ENCODE peak calls at places on chromosomes 2 and 18, in ten cellular contexts. One of them, this sample, is unnamed.

GRCh38 chr2:207624170-207625013 is 802 bp downstream of the METTL21A start:
- DNase-seq in stimulated activated CD4-positive, alpha-beta T cell treated with anti-CD3 and anti-CD28 coated beads, Interleukin-15, amount 100 ng/mL, for 1 hour: peak
- DNase-seq in glutamatergic neuron: peak
- DNase-seq in cardiac muscle cell: peak
- DNase-seq in fibroblast of the conjunctiva: peak
- DNase-seq in H54: peak
- DNase-seq in tibial nerve: peak
- DNase-seq in activated naive CD8-positive, alpha-beta T cell treated with anti-CD3 and anti-CD28 coated beads, Interleukin-2, amount 50 U/mL, for 24 hours: peak
- DNase-seq in AG04450: no peak
- DNase-seq in activated gamma-delta T cell treated with anti-CD3 and anti-CD28 coated beads, Interleukin-2, amount 50 U/mL, for 16 hours: peak
- DNase-seq in this sample: no peak

GRCh38 chr2:37895135-37895534 is 30.0 kb upstream of the RMDN2 start:
- DNase-seq in stimulated activated CD4-positive, alpha-beta T cell treated with anti-CD3 and anti-CD28 coated beads, Interleukin-15, amount 100 ng/mL, for 1 hour: no peak
- DNase-seq in glutamatergic neuron: no peak
- DNase-seq in cardiac muscle cell: no peak
- DNase-seq in fibroblast of the conjunctiva: no peak
- DNase-seq in H54: no peak
- DNase-seq in tibial nerve: no peak
- DNase-seq in activated naive CD8-positive, alpha-beta T cell treated with anti-CD3 and anti-CD28 coated beads, Interleukin-2, amount 50 U/mL, for 24 hours: no peak
- DNase-seq in AG04450: no peak
- DNase-seq in activated gamma-delta T cell treated with anti-CD3 and anti-CD28 coated beads, Interleukin-2, amount 50 U/mL, for 16 hours: no peak
- DNase-seq in this sample: no peak

GRCh38 chr2:122831644-122832043 is 1076.2 kb downstream of the TSN start:
- DNase-seq in stimulated activated CD4-positive, alpha-beta T cell treated with anti-CD3 and anti-CD28 coated beads, Interleukin-15, amount 100 ng/mL, for 1 hour: no peak
- DNase-seq in glutamatergic neuron: no peak
- DNase-seq in cardiac muscle cell: no peak
- DNase-seq in fibroblast of the conjunctiva: no peak
- DNase-seq in H54: no peak
- DNase-seq in tibial nerve: no peak
- DNase-seq in activated naive CD8-positive, alpha-beta T cell treated with anti-CD3 and anti-CD28 coated beads, Interleukin-2, amount 50 U/mL, for 24 hours: no peak
- DNase-seq in AG04450: no peak
- DNase-seq in activated gamma-delta T cell treated with anti-CD3 and anti-CD28 coated beads, Interleukin-2, amount 50 U/mL, for 16 hours: no peak
- DNase-seq in this sample: no peak

GRCh38 chr18:68764016-68764415 is 33.9 kb upstream of the CCDC102B start:
- DNase-seq in stimulated activated CD4-positive, alpha-beta T cell treated with anti-CD3 and anti-CD28 coated beads, Interleukin-15, amount 100 ng/mL, for 1 hour: no peak
- DNase-seq in glutamatergic neuron: no peak
- DNase-seq in cardiac muscle cell: no peak
- DNase-seq in fibroblast of the conjunctiva: no peak
- DNase-seq in H54: no peak
- DNase-seq in tibial nerve: no peak
- DNase-seq in activated naive CD8-positive, alpha-beta T cell treated with anti-CD3 and anti-CD28 coated beads, Interleukin-2, amount 50 U/mL, for 24 hours: no peak
- DNase-seq in AG04450: no peak
- DNase-seq in activated gamma-delta T cell treated with anti-CD3 and anti-CD28 coated beads, Interleukin-2, amount 50 U/mL, for 16 hours: no peak
- DNase-seq in this sample: no peak

GRCh38 chr2:241066893-241067341 is 35.2 kb downstream of the MTERF4 start:
- DNase-seq in stimulated activated CD4-positive, alpha-beta T cell treated with anti-CD3 and anti-CD28 coated beads, Interleukin-15, amount 100 ng/mL, for 1 hour: no peak
- DNase-seq in glutamatergic neuron: no peak
- DNase-seq in cardiac muscle cell: peak
- DNase-seq in fibroblast of the conjunctiva: no peak
- DNase-seq in H54: peak
- DNase-seq in tibial nerve: no peak
- DNase-seq in activated naive CD8-positive, alpha-beta T cell treated with anti-CD3 and anti-CD28 coated beads, Interleukin-2, amount 50 U/mL, for 24 hours: no peak
- DNase-seq in AG04450: no peak
- DNase-seq in activated gamma-delta T cell treated with anti-CD3 and anti-CD28 coated beads, Interleukin-2, amount 50 U/mL, for 16 hours: no peak
- DNase-seq in this sample: no peak

GRCh38 chr2:23502096-23502495 is 117.1 kb downstream of the KLHL29 start:
- DNase-seq in stimulated activated CD4-positive, alpha-beta T cell treated with anti-CD3 and anti-CD28 coated beads, Interleukin-15, amount 100 ng/mL, for 1 hour: no peak
- DNase-seq in glutamatergic neuron: peak
- DNase-seq in cardiac muscle cell: no peak
- DNase-seq in fibroblast of the conjunctiva: no peak
- DNase-seq in H54: no peak
- DNase-seq in tibial nerve: no peak
- DNase-seq in activated naive CD8-positive, alpha-beta T cell treated with anti-CD3 and anti-CD28 coated beads, Interleukin-2, amount 50 U/mL, for 24 hours: no peak
- DNase-seq in AG04450: no peak
- DNase-seq in activated gamma-delta T cell treated with anti-CD3 and anti-CD28 coated beads, Interleukin-2, amount 50 U/mL, for 16 hours: no peak
- DNase-seq in this sample: no peak

GRCh38 chr2:43340945-43341356 is 114.5 kb upstream of the ZFP36L2 start:
- DNase-seq in stimulated activated CD4-positive, alpha-beta T cell treated with anti-CD3 and anti-CD28 coated beads, Interleukin-15, amount 100 ng/mL, for 1 hour: no peak
- DNase-seq in glutamatergic neuron: no peak
- DNase-seq in cardiac muscle cell: no peak
- DNase-seq in fibroblast of the conjunctiva: no peak
- DNase-seq in H54: peak
- DNase-seq in tibial nerve: no peak
- DNase-seq in activated naive CD8-positive, alpha-beta T cell treated with anti-CD3 and anti-CD28 coated beads, Interleukin-2, amount 50 U/mL, for 24 hours: no peak
- DNase-seq in AG04450: no peak
- DNase-seq in activated gamma-delta T cell treated with anti-CD3 and anti-CD28 coated beads, Interleukin-2, amount 50 U/mL, for 16 hours: no peak
- DNase-seq in this sample: no peak

GRCh38 chr2:111072220-111072871 is 48.4 kb upstream of the BCL2L11 start:
- DNase-seq in stimulated activated CD4-positive, alpha-beta T cell treated with anti-CD3 and anti-CD28 coated beads, Interleukin-15, amount 100 ng/mL, for 1 hour: no peak
- DNase-seq in glutamatergic neuron: no peak
- DNase-seq in cardiac muscle cell: no peak
- DNase-seq in fibroblast of the conjunctiva: peak
- DNase-seq in H54: peak
- DNase-seq in tibial nerve: no peak
- DNase-seq in activated naive CD8-positive, alpha-beta T cell treated with anti-CD3 and anti-CD28 coated beads, Interleukin-2, amount 50 U/mL, for 24 hours: no peak
- DNase-seq in AG04450: peak
- DNase-seq in activated gamma-delta T cell treated with anti-CD3 and anti-CD28 coated beads, Interleukin-2, amount 50 U/mL, for 16 hours: no peak
- DNase-seq in this sample: peak

GRCh38 chr18:23825978-23826405 is 136.7 kb downstream of the LAMA3 start:
- DNase-seq in stimulated activated CD4-positive, alpha-beta T cell treated with anti-CD3 and anti-CD28 coated beads, Interleukin-15, amount 100 ng/mL, for 1 hour: no peak
- DNase-seq in glutamatergic neuron: no peak
- DNase-seq in cardiac muscle cell: peak
- DNase-seq in fibroblast of the conjunctiva: peak
- DNase-seq in H54: no peak
- DNase-seq in tibial nerve: peak
- DNase-seq in activated naive CD8-positive, alpha-beta T cell treated with anti-CD3 and anti-CD28 coated beads, Interleukin-2, amount 50 U/mL, for 24 hours: peak
- DNase-seq in AG04450: no peak
- DNase-seq in activated gamma-delta T cell treated with anti-CD3 and anti-CD28 coated beads, Interleukin-2, amount 50 U/mL, for 16 hours: no peak
- DNase-seq in this sample: peak

GRCh38 chr2:20282916-20283592 is 58.1 kb upstream of the SDC1 start:
- DNase-seq in stimulated activated CD4-positive, alpha-beta T cell treated with anti-CD3 and anti-CD28 coated beads, Interleukin-15, amount 100 ng/mL, for 1 hour: no peak
- DNase-seq in glutamatergic neuron: no peak
- DNase-seq in cardiac muscle cell: no peak
- DNase-seq in fibroblast of the conjunctiva: peak
- DNase-seq in H54: no peak
- DNase-seq in tibial nerve: peak
- DNase-seq in activated naive CD8-positive, alpha-beta T cell treated with anti-CD3 and anti-CD28 coated beads, Interleukin-2, amount 50 U/mL, for 24 hours: no peak
- DNase-seq in AG04450: peak
- DNase-seq in activated gamma-delta T cell treated with anti-CD3 and anti-CD28 coated beads, Interleukin-2, amount 50 U/mL, for 16 hours: no peak
- DNase-seq in this sample: no peak

GRCh38 chr2:158366342-158366741 is 90.2 kb downstream of the CCDC148 start:
- DNase-seq in stimulated activated CD4-positive, alpha-beta T cell treated with anti-CD3 and anti-CD28 coated beads, Interleukin-15, amount 100 ng/mL, for 1 hour: no peak
- DNase-seq in glutamatergic neuron: no peak
- DNase-seq in cardiac muscle cell: no peak
- DNase-seq in fibroblast of the conjunctiva: no peak
- DNase-seq in H54: no peak
- DNase-seq in tibial nerve: no peak
- DNase-seq in activated naive CD8-positive, alpha-beta T cell treated with anti-CD3 and anti-CD28 coated beads, Interleukin-2, amount 50 U/mL, for 24 hours: no peak
- DNase-seq in AG04450: no peak
- DNase-seq in activated gamma-delta T cell treated with anti-CD3 and anti-CD28 coated beads, Interleukin-2, amount 50 U/mL, for 16 hours: no peak
- DNase-seq in this sample: no peak

GRCh38 chr18:77203071-77203470 is 46.6 kb upstream of the GALR1 start:
- DNase-seq in stimulated activated CD4-positive, alpha-beta T cell treated with anti-CD3 and anti-CD28 coated beads, Interleukin-15, amount 100 ng/mL, for 1 hour: no peak
- DNase-seq in glutamatergic neuron: no peak
- DNase-seq in cardiac muscle cell: peak
- DNase-seq in fibroblast of the conjunctiva: no peak
- DNase-seq in H54: no peak
- DNase-seq in tibial nerve: no peak
- DNase-seq in activated naive CD8-positive, alpha-beta T cell treated with anti-CD3 and anti-CD28 coated beads, Interleukin-2, amount 50 U/mL, for 24 hours: no peak
- DNase-seq in AG04450: no peak
- DNase-seq in activated gamma-delta T cell treated with anti-CD3 and anti-CD28 coated beads, Interleukin-2, amount 50 U/mL, for 16 hours: no peak
- DNase-seq in this sample: no peak

This sample was measured in GM04504.